ENCODE peak calls at places on chromosomes 13 and 19, in four cellular contexts. C is neural progenitor cell, F is Daoy, Y is NCI-H1105. H is an unnamed sample.

GRCh38 chr19:21264416-21264815 is 64.8 kb downstream of the ZNF708 start:
- DNase-seq in C (no peak), Y (no peak), F (no peak), H (no peak)

GRCh38 chr13:113864303-113864890 is 521 bp upstream of the GAS6 start:
- DNase-seq in F (peak), Y (no peak), C (no peak), H (no peak)

GRCh38 chr13:109883181-109884180 is 97.1 kb upstream of the IRS2 start:
- DNase-seq in C (no peak), F (no peak), Y (no peak), H (no peak)

GRCh38 chr13:110307697-110308376 is 753 bp downstream of the COL4A2 start:
- DNase-seq in C (peak), Y (peak), F (peak), H (no peak)

GRCh38 chr13:83980322-83980721 is 98.0 kb upstream of the SLITRK1 start:
- DNase-seq in C (no peak), F (no peak), Y (no peak), H (no peak)

GRCh38 chr19:44050740-44051653 is 839 bp upstream of the ZNF223 start:
- DNase-seq in C (no peak), F (peak), Y (peak), H (no peak)

GRCh38 chr13:26568132-26568815 is 10.8 kb downstream of the WASF3 start:
- DNase-seq in Y (no peak), C (no peak), F (no peak), H (no peak)

GRCh38 chr13:68727165-68727564 is 1380.5 kb upstream of the ATXN8OS start:
- DNase-seq in F (peak), C (no peak), Y (no peak), H (no peak)

GRCh38 chr13:75985132-75985531 is 349.0 kb downstream of the LMO7 start:
- DNase-seq in Y (no peak), C (no peak), F (no peak), H (no peak)

GRCh38 chr19:10478903-10479384 is 24.2 kb downstream of the KEAP1 start:
- DNase-seq in F (peak), Y (no peak), C (peak), H (peak)

GRCh38 chr19:30695171-30695875 is 323.1 kb downstream of the ZNF536 start:
- DNase-seq in C (peak), F (no peak), Y (no peak), H (no peak)

GRCh38 chr13:25114220-25114619 is 18.3 kb downstream of the PABPC3 start:
- DNase-seq in F (peak), C (peak), Y (peak), H (peak)

GRCh38 chr13:111022886-111023285 is 92.2 kb upstream of the ARHGEF7 start:
- DNase-seq in Y (no peak), F (no peak), C (no peak), H (no peak)

GRCh38 chr13:32016119-32016518 is 15.5 kb upstream of the FRY start:
- DNase-seq in Y (no peak), C (no peak), F (no peak), H (no peak)

GRCh38 chr13:32737111-32737571 is 150.9 kb downstream of the PDS5B start:
- DNase-seq in F (no peak), C (no peak), Y (no peak), H (no peak)

GRCh38 chr13:97279913-97280312 is 57.8 kb downstream of the MBNL2 start:
- DNase-seq in C (no peak), F (no peak), Y (no peak), H (no peak)

GRCh38 chr19:18364826-18365528 is 21.0 kb upstream of the GDF15 start:
- DNase-seq in F (peak), Y (peak), C (no peak), H (peak)

H was measured in MG63.